ENCODE peak calls at places on chromosomes 13 and 19, in seven cellular contexts. D is IMR-90, F is ovary, T is ascending aorta, P is DND-41, U is right cardiac atrium, R is aorta. G is an unnamed sample.

GRCh38 chr13:97574926-97575325 is 141.0 kb downstream of the RAP2A start:
- DNase-seq in T (no peak), U (peak), R (no peak), D (peak), F (no peak), P (peak), G (peak)

GRCh38 chr13:112785419-112785856 is 95.6 kb downstream of the ATP11A start:
- DNase-seq in T (no peak), P (no peak), D (no peak), F (peak), U (no peak), R (no peak), G (peak)

GRCh38 chr13:98978280-98978679 is 416 bp upstream of the DOCK9 start:
- DNase-seq in D (peak), P (no peak), U (no peak), T (no peak), F (no peak), R (no peak), G (no peak)

GRCh38 chr13:47932953-47933687 is 68.0 kb downstream of the SUCLA2 start:
- DNase-seq in R (no peak), T (no peak), D (no peak), U (no peak), F (no peak), P (no peak), G (no peak)

GRCh38 chr13:24503376-24503690 is 9.2 kb downstream of the PARP4 start:
- DNase-seq in T (no peak), U (no peak), P (no peak), D (no peak), F (no peak), R (no peak), G (no peak)

GRCh38 chr13:43728411-43728810 is 58.4 kb downstream of the ENOX1 start:
- DNase-seq in T (no peak), P (no peak), F (no peak), D (no peak), U (no peak), R (no peak), G (no peak)

GRCh38 chr19:661427-662196 is 1.4 kb downstream of the RNF126 start:
- DNase-seq in F (no peak), P (peak), U (no peak), R (no peak), T (no peak), D (no peak), G (no peak)

GRCh38 chr19:10654610-10655456 is 687 bp downstream of the ILF3 start:
- DNase-seq in R (peak), F (peak), D (no peak), P (peak), U (peak), T (peak), G (peak)

GRCh38 chr13:110409581-110409992 is 102.5 kb downstream of the COL4A2 start:
- DNase-seq in D (peak), P (no peak), T (peak), R (peak), F (no peak), U (peak), G (peak)

GRCh38 chr13:110624766-110625756 is 9.7 kb downstream of the NAXD start:
- DNase-seq in U (no peak), F (no peak), D (no peak), R (no peak), P (no peak), T (no peak), G (no peak)

GRCh38 chr13:98571955-98572662 is 4.8 kb downstream of the STK24 start:
- DNase-seq in F (no peak), P (peak), D (peak), R (no peak), T (no peak), U (no peak), G (no peak)

GRCh38 chr19:33438016-33438671 is 64.6 kb downstream of the CEBPG start:
- DNase-seq in P (no peak), T (no peak), U (peak), R (peak), F (peak), D (peak), G (no peak)

GRCh38 chr19:10091892-10092641 is 6.0 kb downstream of the SHFL start:
- DNase-seq in F (no peak), R (no peak), T (no peak), P (no peak), U (peak), D (no peak), G (peak)

GRCh38 chr13:45372189-45373115 is 31.5 kb upstream of the TPT1 start:
- DNase-seq in R (no peak), D (peak), P (no peak), U (no peak), T (no peak), F (no peak), G (no peak)

GRCh38 chr19:1098177-1099051 is 3.2 kb upstream of the POLR2E start:
- DNase-seq in D (peak), T (no peak), P (no peak), F (no peak), R (no peak), U (peak), G (no peak)

GRCh38 chr19:9673912-9674668 is 810 bp downstream of the ZNF562 start:
- DNase-seq in F (no peak), R (no peak), U (no peak), D (peak), P (no peak), T (no peak), G (no peak)

GRCh38 chr19:10404888-10405808 is 1.8 kb upstream of the CDC37 start:
- DNase-seq in T (no peak), P (no peak), D (no peak), R (no peak), F (no peak), U (no peak), G (no peak)

GRCh38 chr19:56105090-56105701 is 15.9 kb downstream of the ZNF787 start:
- DNase-seq in R (peak), U (peak), F (peak), P (no peak), T (peak), D (peak), G (peak)

GRCh38 chr19:20077791-20078463 is at the start of gene ZNF90:
- DNase-seq in T (peak), P (no peak), F (peak), U (peak), D (peak), R (peak), G (peak)

GRCh38 chr13:41503386-41503785 is 46.0 kb downstream of the RGCC start:
- DNase-seq in T (no peak), D (no peak), U (no peak), R (no peak), F (no peak), P (no peak), G (no peak)

GRCh38 chr13:52158629-52159158 is 703 bp downstream of the NEK3 start:
- DNase-seq in T (no peak), U (peak), F (peak), D (peak), P (no peak), R (no peak), G (peak)

GRCh38 chr13:99374994-99375805 is 68.0 kb upstream of the GPR183 start:
- DNase-seq in D (no peak), R (no peak), T (no peak), U (no peak), P (no peak), F (no peak), G (peak)

GRCh38 chr19:40281381-40282208 is 3.5 kb downstream of the AKT2 start:
- DNase-seq in T (no peak), F (no peak), R (peak), P (no peak), U (peak), D (no peak), G (no peak)

GRCh38 chr19:40282209-40282580 is 3.0 kb downstream of the AKT2 start:
- DNase-seq in P (no peak), D (no peak), R (peak), T (no peak), F (no peak), U (peak), G (no peak)

GRCh38 chr19:40283414-40284250 is 1.5 kb downstream of the AKT2 start:
- DNase-seq in U (peak), R (peak), D (peak), P (no peak), T (no peak), F (no peak), G (peak)

GRCh38 chr19:40284251-40284500 is 969 bp downstream of the AKT2 start:
- DNase-seq in U (no peak), D (no peak), P (no peak), T (no peak), F (no peak), R (no peak), G (no peak)

DNA sequence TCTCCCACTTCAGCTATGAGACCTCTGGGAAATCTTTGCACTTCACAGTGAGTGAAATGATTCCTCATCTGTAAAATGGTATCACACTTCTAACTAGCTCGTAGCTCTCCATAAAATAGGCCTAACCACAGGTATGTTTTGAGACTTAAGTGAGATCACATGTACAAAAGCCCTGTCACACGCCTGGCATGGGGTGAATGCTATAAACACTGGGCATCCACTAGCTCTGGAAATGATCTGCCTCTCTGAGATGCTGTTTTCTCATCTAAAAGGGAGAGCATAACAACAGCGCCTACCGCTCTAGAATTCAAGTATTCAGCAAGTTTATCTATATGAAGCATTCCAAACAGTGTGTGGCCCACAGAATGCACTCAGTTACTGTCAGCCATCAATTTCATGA is 2.2 kb downstream of the AKT2 start:
- DNase-seq in U (peak), D (peak), T (no peak), R (peak), P (no peak), F (no peak), G (no peak)
- H3K27ac ChIP-seq in U (peak), D (no peak), T (no peak), R (no peak), P (peak), F (no peak), G (peak)

GRCh38 chr19:14770136-14770535 is 8.2 kb downstream of the ADGRE2 start:
- DNase-seq in U (no peak), F (no peak), T (no peak), D (no peak), P (no peak), R (peak), G (no peak)
- H3K27ac ChIP-seq in U (no peak), F (no peak), T (no peak), D (no peak), P (peak), R (no peak), G (no peak)

DNA sequence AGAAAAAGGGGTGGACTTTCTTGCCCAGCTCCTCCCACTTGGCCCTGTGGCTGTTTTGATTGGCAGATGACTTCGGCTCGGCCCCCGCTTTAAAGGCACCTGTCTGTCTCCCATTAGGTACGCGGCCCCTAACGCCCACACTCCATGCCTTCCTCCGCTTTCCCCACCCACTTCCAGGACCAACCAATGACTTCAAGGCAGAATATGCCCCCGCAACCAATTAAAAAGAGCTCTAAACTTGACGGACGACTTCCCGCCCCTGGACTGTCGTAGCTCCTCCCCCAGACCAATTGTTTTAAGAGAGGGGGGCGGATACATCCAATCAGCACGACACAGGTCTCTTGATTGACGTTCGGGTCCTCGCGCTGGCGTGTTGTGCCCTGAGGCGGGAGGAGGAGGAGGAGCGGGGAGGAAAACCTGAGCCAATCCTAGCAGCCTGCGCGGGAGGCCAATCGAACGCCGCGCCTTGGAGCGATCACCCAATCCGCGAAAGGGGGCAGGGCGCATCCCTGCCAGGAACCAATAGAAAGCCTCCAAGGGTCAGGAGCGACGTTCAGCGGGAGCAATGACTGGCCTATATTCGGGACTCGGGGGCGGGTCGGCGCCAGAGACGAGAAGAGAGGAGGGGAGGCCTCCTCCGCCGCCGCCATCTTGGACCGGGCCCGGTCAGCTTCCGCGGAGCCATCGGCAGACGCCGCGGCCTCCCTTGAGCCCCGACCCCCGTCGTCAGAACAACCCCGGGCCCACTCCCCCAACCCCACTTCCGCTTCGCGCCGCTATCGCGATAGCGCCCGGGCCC is at the start of gene CNOT3:
- DNase-seq in T (peak), P (peak), R (peak), F (peak), U (peak), D (peak), G (peak)
- H3K27ac ChIP-seq in T (peak), P (peak), R (peak), F (peak), U (peak), D (peak), G (peak)

GRCh38 chr19:51965583-51965982 is 21.1 kb downstream of the ZNF350 start:
- DNase-seq in F (no peak), D (no peak), U (no peak), P (no peak), R (no peak), T (no peak), G (no peak)

DNA sequence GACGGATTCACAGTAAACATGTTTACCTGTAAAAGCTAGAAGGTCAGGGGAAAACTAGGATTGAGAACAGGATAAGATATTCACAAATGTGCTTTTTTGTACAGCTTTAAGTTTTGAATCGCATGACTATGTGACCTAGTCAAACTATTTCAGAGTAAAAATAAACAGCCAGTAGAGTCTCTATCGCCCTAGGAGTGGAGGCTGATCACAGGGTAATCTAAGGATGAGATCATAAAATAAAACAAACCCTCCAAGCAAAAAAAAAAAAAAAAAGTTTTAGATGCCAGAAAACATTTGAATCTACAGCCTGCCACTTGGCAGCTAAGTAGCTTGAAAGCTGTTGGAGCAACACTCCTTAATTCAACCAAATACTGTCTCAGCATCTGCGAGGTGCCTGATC is 26.8 kb downstream of the ZNF350 start:
- DNase-seq in T (no peak), D (peak), U (no peak), F (no peak), R (no peak), P (no peak), G (no peak)
- H3K27ac ChIP-seq in T (no peak), D (no peak), U (no peak), F (no peak), R (no peak), P (no peak), G (peak)

DNA sequence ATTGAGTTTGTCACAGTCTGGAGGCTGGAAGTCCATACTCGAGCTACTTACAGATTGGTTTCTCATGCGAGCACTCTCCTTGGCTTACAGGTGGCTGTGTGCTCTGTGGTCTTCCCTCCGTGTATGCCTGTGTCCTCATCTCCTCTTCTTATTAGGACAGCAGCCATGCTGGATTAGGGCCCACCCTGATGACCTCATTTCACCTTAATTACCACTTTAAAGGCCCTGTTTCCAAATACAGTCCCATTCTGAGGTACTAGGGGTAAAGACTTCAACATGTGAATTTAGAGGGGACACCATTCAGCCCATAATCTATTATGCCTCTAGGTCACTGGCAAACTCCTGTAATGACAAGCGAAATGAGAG is 40.6 kb downstream of the SHISA2 start:
- DNase-seq in F (no peak), T (no peak), U (no peak), R (no peak), D (no peak), P (no peak), G (no peak)
- H3K27ac ChIP-seq in F (no peak), T (no peak), U (no peak), R (no peak), D (no peak), P (no peak), G (no peak)

GRCh38 chr13:40192516-40193257 is 473.8 kb downstream of the FOXO1 start:
- DNase-seq in F (no peak), R (no peak), P (no peak), T (peak), U (peak), D (no peak), G (no peak)
- H3K27ac ChIP-seq in F (no peak), R (peak), P (no peak), T (peak), U (peak), D (no peak), G (no peak)

DNA sequence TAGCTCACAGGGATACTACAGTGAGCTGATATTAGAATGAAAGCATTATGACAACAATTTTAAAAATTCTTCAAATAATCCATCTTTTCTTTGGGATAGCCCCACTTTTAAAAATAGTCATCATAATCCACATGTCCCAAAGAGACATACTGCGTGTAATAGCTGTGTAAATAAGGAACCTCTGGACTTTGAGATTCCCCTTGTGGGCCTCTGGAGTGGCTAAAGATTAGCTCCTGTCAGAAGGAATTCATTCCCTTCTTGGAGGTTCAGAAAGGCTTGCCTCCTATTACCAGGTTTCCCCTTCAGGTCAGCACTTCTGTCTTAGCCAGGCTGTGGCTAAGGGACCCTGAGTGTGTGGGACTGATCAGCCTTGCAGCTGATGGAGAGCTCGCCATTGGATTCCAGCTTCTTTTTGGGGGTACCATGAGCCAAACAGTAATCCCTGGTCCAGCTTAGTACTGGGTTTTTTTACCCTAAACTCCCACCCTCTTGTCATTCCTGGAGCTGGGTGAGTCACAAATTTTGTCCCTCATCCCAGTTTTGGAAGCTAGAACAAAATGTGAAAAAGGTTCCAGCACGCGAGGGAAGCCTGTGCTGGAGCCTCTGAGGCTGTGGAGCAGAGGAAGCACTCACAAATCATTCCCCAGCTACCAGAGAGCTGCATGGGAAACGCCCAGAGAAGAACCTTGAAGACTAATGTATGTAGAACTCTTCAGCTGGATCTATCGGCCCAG is 96.6 kb downstream of the RNASEH2B start:
- DNase-seq in T (peak), P (no peak), R (no peak), D (no peak), U (peak), F (no peak), G (no peak)
- H3K27ac ChIP-seq in T (peak), P (no peak), R (peak), D (no peak), U (no peak), F (no peak), G (no peak)

GRCh38 chr13:26513931-26514330 is 43.6 kb upstream of the WASF3 start:
- DNase-seq in P (no peak), R (no peak), F (no peak), T (no peak), U (no peak), D (no peak), G (no peak)

GRCh38 chr13:26509491-26509890 is 48.0 kb upstream of the WASF3 start:
- DNase-seq in D (no peak), R (no peak), F (no peak), P (no peak), T (no peak), U (no peak), G (no peak)

GRCh38 chr13:26503826-26504594 is 53.5 kb upstream of the WASF3 start:
- DNase-seq in T (no peak), P (no peak), D (no peak), F (no peak), R (no peak), U (no peak), G (no peak)

GRCh38 chr13:26508885-26509284 is 48.6 kb upstream of the WASF3 start:
- DNase-seq in R (peak), U (peak), P (no peak), T (peak), D (peak), F (no peak), G (peak)
- H3K27ac ChIP-seq in R (no peak), U (no peak), P (no peak), T (no peak), D (peak), F (no peak), G (no peak)

DNA sequence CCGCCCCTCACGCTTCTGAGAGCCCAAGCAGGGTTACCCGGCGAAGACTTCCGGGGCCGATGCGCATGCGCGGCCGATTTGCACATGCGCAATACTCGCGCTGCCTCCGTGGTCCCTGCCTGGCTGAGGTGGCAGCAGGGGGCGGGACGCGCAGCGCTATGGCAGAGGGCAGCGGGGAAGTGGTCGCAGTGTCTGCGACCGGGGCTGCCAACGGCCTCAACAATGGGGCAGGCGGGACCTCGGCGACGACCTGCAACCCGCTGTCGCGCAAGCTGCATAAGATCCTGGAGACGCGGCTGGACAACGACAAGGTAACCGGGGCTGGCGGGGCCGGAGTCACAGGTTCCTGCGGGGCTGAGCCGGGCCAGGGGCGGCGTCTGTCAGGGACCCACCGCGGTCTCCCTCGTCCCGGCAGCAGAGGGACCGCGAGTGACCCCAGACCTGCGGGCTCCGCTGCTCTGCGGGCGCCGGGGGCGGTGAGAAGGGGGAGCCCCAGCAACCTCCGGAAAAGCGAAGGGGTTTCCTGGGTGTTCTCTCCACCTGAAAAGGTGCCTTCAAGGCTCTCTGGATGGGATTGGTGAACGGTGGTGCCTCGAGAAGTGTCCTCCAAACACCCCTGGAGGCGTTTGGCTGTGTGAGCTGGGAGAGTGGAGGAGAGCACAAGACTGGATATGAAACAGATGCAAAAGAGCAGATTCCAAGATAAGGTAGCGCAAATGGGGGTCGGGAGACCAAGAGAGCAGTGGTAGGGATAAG is at the start of gene COG6:
- DNase-seq in P (peak), F (peak), D (peak), R (peak), T (peak), U (peak), G (peak)
- H3K27ac ChIP-seq in P (peak), F (peak), D (peak), R (no peak), T (peak), U (peak), G (no peak)

G was measured in adrenal gland.